ENCODE peak calls at places on chromosomes 6 and 20, in five cellular contexts. One of them, this sample, is unnamed.

GRCh38 chr6:13303668-13304017 is 24.7 kb downstream of the TBC1D7 start:
- DNase-seq in fibroblast of mammary gland: peak; percentile 67
- DNase-seq in NCI-H2029 treated with DMSO at 0.1 percent for 48 hours: peak; percentile 13
- DNase-seq in stimulated activated CD8-positive, alpha-beta memory T cell treated with anti-CD3 and anti-CD28 coated beads, Interleukin-7, amount 100 ng/mL, for 4 hours: no peak
- DNase-seq in HCT116: no peak
- DNase-seq in this sample: no peak

GRCh38 chr6:34544776-34545471 is 11.2 kb downstream of the SPDEF start:
- DNase-seq in fibroblast of mammary gland: peak; percentile 8
- DNase-seq in NCI-H2029 treated with DMSO at 0.1 percent for 48 hours: no peak
- DNase-seq in stimulated activated CD8-positive, alpha-beta memory T cell treated with anti-CD3 and anti-CD28 coated beads, Interleukin-7, amount 100 ng/mL, for 4 hours: no peak
- DNase-seq in HCT116: no peak
- DNase-seq in this sample: no peak

GRCh38 chr6:130760006-130760405 is 67.2 kb upstream of the SMLR1 start:
- DNase-seq in fibroblast of mammary gland: peak; percentile 63
- DNase-seq in NCI-H2029 treated with DMSO at 0.1 percent for 48 hours: no peak
- DNase-seq in stimulated activated CD8-positive, alpha-beta memory T cell treated with anti-CD3 and anti-CD28 coated beads, Interleukin-7, amount 100 ng/mL, for 4 hours: no peak
- DNase-seq in HCT116: peak; percentile 44
- DNase-seq in this sample: peak; percentile 10

GRCh38 chr6:12185081-12185673 is 105.0 kb upstream of the EDN1 start:
- DNase-seq in fibroblast of mammary gland: no peak
- DNase-seq in NCI-H2029 treated with DMSO at 0.1 percent for 48 hours: no peak
- DNase-seq in stimulated activated CD8-positive, alpha-beta memory T cell treated with anti-CD3 and anti-CD28 coated beads, Interleukin-7, amount 100 ng/mL, for 4 hours: no peak
- DNase-seq in HCT116: no peak
- DNase-seq in this sample: no peak

GRCh38 chr20:6975326-6975725 is 207.8 kb downstream of the BMP2 start:
- DNase-seq in fibroblast of mammary gland: no peak
- DNase-seq in NCI-H2029 treated with DMSO at 0.1 percent for 48 hours: no peak
- DNase-seq in stimulated activated CD8-positive, alpha-beta memory T cell treated with anti-CD3 and anti-CD28 coated beads, Interleukin-7, amount 100 ng/mL, for 4 hours: no peak
- DNase-seq in HCT116: no peak
- DNase-seq in this sample: no peak

GRCh38 chr6:54881066-54881733 is 34.6 kb downstream of the FAM83B start:
- DNase-seq in fibroblast of mammary gland: no peak
- DNase-seq in NCI-H2029 treated with DMSO at 0.1 percent for 48 hours: no peak
- DNase-seq in stimulated activated CD8-positive, alpha-beta memory T cell treated with anti-CD3 and anti-CD28 coated beads, Interleukin-7, amount 100 ng/mL, for 4 hours: no peak
- DNase-seq in HCT116: no peak
- DNase-seq in this sample: no peak

GRCh38 chr20:53626584-53626983 is 32.9 kb upstream of the ZNF217 start:
- DNase-seq in fibroblast of mammary gland: no peak
- DNase-seq in NCI-H2029 treated with DMSO at 0.1 percent for 48 hours: no peak
- DNase-seq in stimulated activated CD8-positive, alpha-beta memory T cell treated with anti-CD3 and anti-CD28 coated beads, Interleukin-7, amount 100 ng/mL, for 4 hours: no peak
- DNase-seq in HCT116: no peak
- DNase-seq in this sample: no peak

GRCh38 chr20:35116258-35116657 is 23.7 kb upstream of the TRPC4AP start:
- DNase-seq in fibroblast of mammary gland: no peak
- DNase-seq in NCI-H2029 treated with DMSO at 0.1 percent for 48 hours: no peak
- DNase-seq in stimulated activated CD8-positive, alpha-beta memory T cell treated with anti-CD3 and anti-CD28 coated beads, Interleukin-7, amount 100 ng/mL, for 4 hours: no peak
- DNase-seq in HCT116: no peak
- DNase-seq in this sample: no peak

GRCh38 chr6:134714679-134715078 is 235.2 kb downstream of the ALDH8A1 start:
- DNase-seq in fibroblast of mammary gland: peak; percentile 74
- DNase-seq in NCI-H2029 treated with DMSO at 0.1 percent for 48 hours: peak; percentile 12
- DNase-seq in stimulated activated CD8-positive, alpha-beta memory T cell treated with anti-CD3 and anti-CD28 coated beads, Interleukin-7, amount 100 ng/mL, for 4 hours: no peak
- DNase-seq in HCT116: no peak
- DNase-seq in this sample: no peak

GRCh38 chr6:106692112-106692822 is 62.9 kb downstream of the QRSL1 start:
- DNase-seq in fibroblast of mammary gland: peak; percentile 38
- DNase-seq in NCI-H2029 treated with DMSO at 0.1 percent for 48 hours: peak; percentile 60
- DNase-seq in stimulated activated CD8-positive, alpha-beta memory T cell treated with anti-CD3 and anti-CD28 coated beads, Interleukin-7, amount 100 ng/mL, for 4 hours: no peak
- DNase-seq in HCT116: no peak
- DNase-seq in this sample: peak; percentile 62

GRCh38 chr20:33702861-33703260 is 16.7 kb upstream of the E2F1 start:
- DNase-seq in fibroblast of mammary gland: no peak
- DNase-seq in NCI-H2029 treated with DMSO at 0.1 percent for 48 hours: peak; percentile 34
- DNase-seq in stimulated activated CD8-positive, alpha-beta memory T cell treated with anti-CD3 and anti-CD28 coated beads, Interleukin-7, amount 100 ng/mL, for 4 hours: no peak
- DNase-seq in HCT116: no peak
- DNase-seq in this sample: no peak

GRCh38 chr20:32920066-32920465 is 61.3 kb downstream of the EFCAB8 start:
- DNase-seq in fibroblast of mammary gland: no peak
- DNase-seq in NCI-H2029 treated with DMSO at 0.1 percent for 48 hours: no peak
- DNase-seq in stimulated activated CD8-positive, alpha-beta memory T cell treated with anti-CD3 and anti-CD28 coated beads, Interleukin-7, amount 100 ng/mL, for 4 hours: no peak
- DNase-seq in HCT116: no peak
- DNase-seq in this sample: no peak

GRCh38 chr6:125114248-125114858 is 39.2 kb upstream of the TPD52L1 start:
- DNase-seq in fibroblast of mammary gland: peak; percentile 66
- DNase-seq in NCI-H2029 treated with DMSO at 0.1 percent for 48 hours: peak; percentile 78
- DNase-seq in stimulated activated CD8-positive, alpha-beta memory T cell treated with anti-CD3 and anti-CD28 coated beads, Interleukin-7, amount 100 ng/mL, for 4 hours: peak; percentile 14
- DNase-seq in HCT116: peak; percentile 55
- DNase-seq in this sample: peak; percentile 12

GRCh38 chr20:48818481-48818987 is 9.3 kb downstream of the PREX1 start:
- DNase-seq in fibroblast of mammary gland: no peak
- DNase-seq in NCI-H2029 treated with DMSO at 0.1 percent for 48 hours: no peak
- DNase-seq in stimulated activated CD8-positive, alpha-beta memory T cell treated with anti-CD3 and anti-CD28 coated beads, Interleukin-7, amount 100 ng/mL, for 4 hours: no peak
- DNase-seq in HCT116: no peak
- DNase-seq in this sample: no peak

GRCh38 chr6:152295346-152295745 is 341.8 kb downstream of the SYNE1 start:
- DNase-seq in fibroblast of mammary gland: peak; percentile 99
- DNase-seq in NCI-H2029 treated with DMSO at 0.1 percent for 48 hours: no peak
- DNase-seq in stimulated activated CD8-positive, alpha-beta memory T cell treated with anti-CD3 and anti-CD28 coated beads, Interleukin-7, amount 100 ng/mL, for 4 hours: no peak
- DNase-seq in HCT116: no peak
- DNase-seq in this sample: no peak

GRCh38 chr6:39199541-39199940 is 29.7 kb downstream of the KCNK5 start:
- DNase-seq in fibroblast of mammary gland: no peak
- DNase-seq in NCI-H2029 treated with DMSO at 0.1 percent for 48 hours: no peak
- DNase-seq in stimulated activated CD8-positive, alpha-beta memory T cell treated with anti-CD3 and anti-CD28 coated beads, Interleukin-7, amount 100 ng/mL, for 4 hours: no peak
- DNase-seq in HCT116: no peak
- DNase-seq in this sample: no peak

GRCh38 chr6:15736023-15736696 is 73.3 kb upstream of the DTNBP1 start:
- DNase-seq in fibroblast of mammary gland: no peak
- DNase-seq in NCI-H2029 treated with DMSO at 0.1 percent for 48 hours: no peak
- DNase-seq in stimulated activated CD8-positive, alpha-beta memory T cell treated with anti-CD3 and anti-CD28 coated beads, Interleukin-7, amount 100 ng/mL, for 4 hours: no peak
- DNase-seq in HCT116: no peak
- DNase-seq in this sample: no peak

GRCh38 chr20:6674831-6675230 is 92.7 kb upstream of the BMP2 start:
- DNase-seq in fibroblast of mammary gland: no peak
- DNase-seq in NCI-H2029 treated with DMSO at 0.1 percent for 48 hours: no peak
- DNase-seq in stimulated activated CD8-positive, alpha-beta memory T cell treated with anti-CD3 and anti-CD28 coated beads, Interleukin-7, amount 100 ng/mL, for 4 hours: no peak
- DNase-seq in HCT116: no peak
- DNase-seq in this sample: no peak

GRCh38 chr6:17101422-17102257 is at the start of gene STMND1:
- DNase-seq in fibroblast of mammary gland: peak; percentile 20
- DNase-seq in NCI-H2029 treated with DMSO at 0.1 percent for 48 hours: peak; percentile 11
- DNase-seq in stimulated activated CD8-positive, alpha-beta memory T cell treated with anti-CD3 and anti-CD28 coated beads, Interleukin-7, amount 100 ng/mL, for 4 hours: no peak
- DNase-seq in HCT116: no peak
- DNase-seq in this sample: peak; percentile 36

GRCh38 chr20:46803446-46804020 is 91.1 kb upstream of the EYA2 start:
- DNase-seq in fibroblast of mammary gland: no peak
- DNase-seq in NCI-H2029 treated with DMSO at 0.1 percent for 48 hours: no peak
- DNase-seq in stimulated activated CD8-positive, alpha-beta memory T cell treated with anti-CD3 and anti-CD28 coated beads, Interleukin-7, amount 100 ng/mL, for 4 hours: no peak
- DNase-seq in HCT116: no peak
- DNase-seq in this sample: no peak

GRCh38 chr6:35014341-35014740 is 125.3 kb downstream of the ANKS1A start:
- DNase-seq in fibroblast of mammary gland: no peak
- DNase-seq in NCI-H2029 treated with DMSO at 0.1 percent for 48 hours: no peak
- DNase-seq in stimulated activated CD8-positive, alpha-beta memory T cell treated with anti-CD3 and anti-CD28 coated beads, Interleukin-7, amount 100 ng/mL, for 4 hours: no peak
- DNase-seq in HCT116: no peak
- DNase-seq in this sample: no peak

GRCh38 chr6:78967191-78967590 is 99.8 kb downstream of the IRAK1BP1 start:
- DNase-seq in fibroblast of mammary gland: no peak
- DNase-seq in NCI-H2029 treated with DMSO at 0.1 percent for 48 hours: no peak
- DNase-seq in stimulated activated CD8-positive, alpha-beta memory T cell treated with anti-CD3 and anti-CD28 coated beads, Interleukin-7, amount 100 ng/mL, for 4 hours: no peak
- DNase-seq in HCT116: no peak
- DNase-seq in this sample: no peak

GRCh38 chr6:19864285-19864684 is 27.1 kb downstream of the ID4 start:
- DNase-seq in fibroblast of mammary gland: no peak
- DNase-seq in NCI-H2029 treated with DMSO at 0.1 percent for 48 hours: peak; percentile 83
- DNase-seq in stimulated activated CD8-positive, alpha-beta memory T cell treated with anti-CD3 and anti-CD28 coated beads, Interleukin-7, amount 100 ng/mL, for 4 hours: no peak
- DNase-seq in HCT116: no peak
- DNase-seq in this sample: no peak

This sample was measured in DMS153.